ENCODE peak calls at places on chromosome 7, in five cellular contexts. One of them, this sample, is unnamed.

GRCh38 chr7:13050703-13051102 is 363.3 kb downstream of the ARL4A start:
- DNase-seq in K562: no peak
- DNase-seq in HepG2: peak; percentile 28
- DNase-seq in GM12878: no peak
- DNase-seq in H1: no peak
- DNase-seq in this sample: no peak

GRCh38 chr7:30354791-30355190 is 70.4 kb downstream of the ZNRF2 start:
- DNase-seq in K562: no peak
- DNase-seq in HepG2: no peak
- DNase-seq in GM12878: no peak
- DNase-seq in H1: no peak
- DNase-seq in this sample: no peak

GRCh38 chr7:156318926-156319325 is 321.6 kb upstream of the RNF32 start:
- DNase-seq in K562: no peak
- DNase-seq in HepG2: no peak
- DNase-seq in GM12878: no peak
- DNase-seq in H1: no peak
- DNase-seq in this sample: no peak

GRCh38 chr7:107692501-107692900 is 31.9 kb downstream of the SLC26A4 start:
- DNase-seq in K562: no peak
- DNase-seq in HepG2: no peak
- DNase-seq in GM12878: no peak
- DNase-seq in H1: no peak
- DNase-seq in this sample: no peak

GRCh38 chr7:148919859-148920258 is 35.8 kb upstream of the EZH2 start:
- DNase-seq in K562: no peak
- DNase-seq in HepG2: no peak
- DNase-seq in GM12878: no peak
- DNase-seq in H1: no peak
- DNase-seq in this sample: no peak

GRCh38 chr7:37901236-37901827 is 15.3 kb downstream of the SFRP4 start:
- DNase-seq in K562: peak; percentile 37
- DNase-seq in HepG2: peak; percentile 56
- DNase-seq in GM12878: no peak
- DNase-seq in H1: no peak
- DNase-seq in this sample: peak; percentile 74

GRCh38 chr7:107948645-107949442 is 54.1 kb downstream of the LAMB1 start:
- DNase-seq in K562: no peak
- DNase-seq in HepG2: peak; percentile 86
- DNase-seq in GM12878: no peak
- DNase-seq in H1: no peak
- DNase-seq in this sample: no peak

GRCh38 chr7:124843336-124843735 is 77.7 kb upstream of the GPR37 start:
- DNase-seq in K562: no peak
- DNase-seq in HepG2: no peak
- DNase-seq in GM12878: no peak
- DNase-seq in H1: no peak
- DNase-seq in this sample: no peak

GRCh38 chr7:24920702-24921679 is 59.0 kb downstream of the OSBPL3 start:
- DNase-seq in K562: peak; percentile 63
- DNase-seq in HepG2: no peak
- DNase-seq in GM12878: no peak
- DNase-seq in H1: no peak
- DNase-seq in this sample: no peak

GRCh38 chr7:96401200-96401599 is 79.3 kb upstream of the SLC25A13 start:
- DNase-seq in K562: no peak
- DNase-seq in HepG2: peak; percentile 50
- DNase-seq in GM12878: no peak
- DNase-seq in H1: no peak
- DNase-seq in this sample: no peak

GRCh38 chr7:78852951-78853350 is 600.5 kb downstream of the MAGI2 start:
- DNase-seq in K562: no peak
- DNase-seq in HepG2: no peak
- DNase-seq in GM12878: no peak
- DNase-seq in H1: no peak
- DNase-seq in this sample: no peak

GRCh38 chr7:69833964-69834363 is 235.7 kb downstream of the AUTS2 start:
- DNase-seq in K562: no peak
- DNase-seq in HepG2: no peak
- DNase-seq in GM12878: no peak
- DNase-seq in H1: no peak
- DNase-seq in this sample: no peak

GRCh38 chr7:29135851-29136250 is 10.5 kb downstream of the CPVL start:
- DNase-seq in K562: no peak
- DNase-seq in HepG2: no peak
- DNase-seq in GM12878: no peak
- DNase-seq in H1: no peak
- DNase-seq in this sample: no peak

GRCh38 chr7:28926871-28927597 is 31.1 kb downstream of the TRIL start:
- DNase-seq in K562: peak; percentile 42
- DNase-seq in HepG2: peak; percentile 78
- DNase-seq in GM12878: peak; percentile 16
- DNase-seq in H1: peak; percentile 66
- DNase-seq in this sample: peak; percentile 96

GRCh38 chr7:70416611-70417010 is 715.3 kb upstream of the GALNT17 start:
- DNase-seq in K562: no peak
- DNase-seq in HepG2: no peak
- DNase-seq in GM12878: no peak
- DNase-seq in H1: no peak
- DNase-seq in this sample: no peak

GRCh38 chr7:134472572-134473242 is 13.8 kb upstream of the AKR1B1 start:
- DNase-seq in K562: no peak
- DNase-seq in HepG2: peak; percentile 13
- DNase-seq in GM12878: no peak
- DNase-seq in H1: no peak
- DNase-seq in this sample: no peak

GRCh38 chr7:36430881-36431280 is 41.2 kb downstream of the ANLN start:
- DNase-seq in K562: no peak
- DNase-seq in HepG2: no peak
- DNase-seq in GM12878: no peak
- DNase-seq in H1: no peak
- DNase-seq in this sample: no peak
- H3K79me2 ChIP-seq in K562: no peaks in the 10 kb centered on the region
- H3K79me2 ChIP-seq in HepG2: no peaks in the 10 kb centered on the region
- H3K79me2 ChIP-seq in GM12878: no peaks in the 10 kb centered on the region
- H3K79me2 ChIP-seq in H1: no peaks in the 10 kb centered on the region
- H3K79me2 ChIP-seq in this sample: no peaks in the 10 kb centered on the region

GRCh38 chr7:151415375-151416112 is 5.7 kb upstream of the WDR86 start:
- DNase-seq in K562: no peak
- DNase-seq in HepG2: peak; percentile 29
- DNase-seq in GM12878: no peak
- DNase-seq in H1: no peak
- DNase-seq in this sample: no peak
- TF ChIP-seq CREB1 in K562: no peak
- TF ChIP-seq CREB1 in HepG2: no peak
- TF ChIP-seq CREB1 in GM12878: no peak
- TF ChIP-seq CREB1 in H1: no peak
- TF ChIP-seq CREB1 in this sample: no peak

GRCh38 chr7:55473935-55474334 is 98.4 kb downstream of the VOPP1 start:
- DNase-seq in K562: no peak
- DNase-seq in HepG2: no peak
- DNase-seq in GM12878: no peak
- DNase-seq in H1: no peak
- DNase-seq in this sample: no peak
- H3K79me2 ChIP-seq in K562: no peaks in the 10 kb centered on the region
- H3K79me2 ChIP-seq in HepG2: no peaks in the 10 kb centered on the region
- H3K79me2 ChIP-seq in GM12878: no peaks in the 10 kb centered on the region
- H3K79me2 ChIP-seq in H1: no peaks in the 10 kb centered on the region
- H3K79me2 ChIP-seq in this sample: no peaks in the 10 kb centered on the region

GRCh38 chr7:55248526-55248925 is 116.6 kb upstream of the LANCL2 start:
- DNase-seq in K562: no peak
- DNase-seq in HepG2: no peak
- DNase-seq in GM12878: no peak
- DNase-seq in H1: no peak
- DNase-seq in this sample: no peak

GRCh38 chr7:55247466-55247865 is 117.7 kb upstream of the LANCL2 start:
- DNase-seq in K562: no peak
- DNase-seq in HepG2: no peak
- DNase-seq in GM12878: no peak
- DNase-seq in H1: no peak
- DNase-seq in this sample: no peak

GRCh38 chr7:55250313-55250712 is 114.8 kb upstream of the LANCL2 start:
- DNase-seq in K562: peak; percentile 53
- DNase-seq in HepG2: peak; percentile 47
- DNase-seq in GM12878: no peak
- DNase-seq in H1: peak; percentile 76
- DNase-seq in this sample: peak; percentile 84

GRCh38 chr7:55251313-55251712 is 113.8 kb upstream of the LANCL2 start:
- DNase-seq in K562: no peak
- DNase-seq in HepG2: no peak
- DNase-seq in GM12878: no peak
- DNase-seq in H1: no peak
- DNase-seq in this sample: no peak

GRCh38 chr7:55249332-55249731 is 115.8 kb upstream of the LANCL2 start:
- DNase-seq in K562: no peak
- DNase-seq in HepG2: no peak
- DNase-seq in GM12878: no peak
- DNase-seq in H1: no peak
- DNase-seq in this sample: no peak
- TF ChIP-seq CREB1 in K562: no peak
- TF ChIP-seq CREB1 in HepG2: no peak
- TF ChIP-seq CREB1 in GM12878: no peak
- TF ChIP-seq CREB1 in H1: no peak
- TF ChIP-seq CREB1 in this sample: no peak